ENCODE peak calls at places on chromosomes 4 and X, in seven cellular contexts. L is HL-60, V is left ventricle myocardium inferior, P is GM23248, X is OCI-LY7, H is PC-3, M is WERI-Rb-1. G is an unnamed sample.

GRCh38 chr4:74320559-74321118 is 12.4 kb downstream of the EPGN start:
- DNase-seq in L (peak), V (no peak), P (peak), X (peak), H (peak), M (peak), G (peak)

GRCh38 chrX:13721819-13722527 is 12.4 kb downstream of the TRAPPC2 start:
- DNase-seq in L (peak), V (no peak), P (peak), X (peak), H (peak), M (no peak), G (no peak)

GRCh38 chrX:7143076-7143475 is 4.4 kb upstream of the STS start:
- DNase-seq in L (no peak), V (no peak), P (no peak), X (no peak), H (peak), M (no peak), G (no peak)

GRCh38 chr4:140861359-140862181 is 105.4 kb upstream of the TBC1D9 start:
- DNase-seq in L (peak), V (no peak), P (peak), X (peak), H (peak), M (peak), G (peak)

GRCh38 chr4:67333663-67334062 is 211.6 kb downstream of the CENPC start:
- DNase-seq in L (no peak), V (no peak), P (no peak), X (no peak), H (no peak), M (no peak), G (no peak)

GRCh38 chr4:146132445-146132844 is 43.1 kb upstream of the LSM6 start:
- DNase-seq in L (no peak), V (no peak), P (peak), X (no peak), H (no peak), M (no peak), G (peak)

GRCh38 chrX:140866446-140866845 is 135.9 kb upstream of the SPANXB1 start:
- DNase-seq in L (no peak), V (no peak), P (peak), X (no peak), H (peak), M (no peak), G (no peak)

GRCh38 chrX:79117078-79117477 is 27.4 kb upstream of the GPR174 start:
- DNase-seq in L (no peak), V (no peak), P (no peak), X (no peak), H (no peak), M (no peak), G (no peak)

GRCh38 chr4:24890561-24890960 is 22.3 kb downstream of the CCDC149 start:
- DNase-seq in L (no peak), V (no peak), P (no peak), X (no peak), H (no peak), M (no peak), G (no peak)

GRCh38 chr4:154049457-154050181 is 260.7 kb upstream of the SFRP2 start:
- DNase-seq in L (peak), V (no peak), P (peak), X (peak), H (peak), M (peak), G (no peak)

GRCh38 chr4:159267023-159267939 is 164.4 kb downstream of the RAPGEF2 start:
- DNase-seq in L (no peak), V (no peak), P (peak), X (no peak), H (no peak), M (no peak), G (no peak)

GRCh38 chr4:127708985-127709384 is 21.2 kb upstream of the SLC25A31 start:
- DNase-seq in L (no peak), V (no peak), P (peak), X (no peak), H (peak), M (no peak), G (peak)

GRCh38 chr4:34731045-34731444 is 1513.3 kb downstream of the ARAP2 start:
- DNase-seq in L (no peak), V (no peak), P (no peak), X (no peak), H (no peak), M (no peak), G (no peak)

GRCh38 chr4:107862658-107863057 is 37.9 kb downstream of the SGMS2 start:
- DNase-seq in L (no peak), V (no peak), P (peak), X (no peak), H (peak), M (no peak), G (peak)

GRCh38 chr4:176778491-176778890 is 14.2 kb downstream of the VEGFC start:
- DNase-seq in L (no peak), V (no peak), P (peak), X (no peak), H (peak), M (no peak), G (peak)

GRCh38 chrX:107825698-107826285 is at the start of gene MID2:
- DNase-seq in L (no peak), V (peak), P (peak), X (no peak), H (peak), M (peak), G (peak)

GRCh38 chrX:17613979-17614572 is 123.2 kb upstream of the SCML1 start:
- DNase-seq in L (peak), V (no peak), P (no peak), X (no peak), H (peak), M (no peak), G (peak)

GRCh38 chr4:181520790-181521189 is 722.4 kb upstream of the TENM3 start:
- DNase-seq in L (no peak), V (no peak), P (no peak), X (no peak), H (no peak), M (no peak), G (no peak)

GRCh38 chr4:119040711-119041185 is 94.9 kb upstream of the MYOZ2 start:
- DNase-seq in L (no peak), V (no peak), P (peak), X (no peak), H (peak), M (no peak), G (no peak)

GRCh38 chrX:110915120-110915519 is 119.5 kb upstream of the CHRDL1 start:
- DNase-seq in L (no peak), V (no peak), P (peak), X (no peak), H (no peak), M (no peak), G (peak)

GRCh38 chrX:139642241-139642927 is 65.6 kb downstream of the MCF2 start:
- DNase-seq in L (no peak), V (no peak), P (peak), X (no peak), H (no peak), M (peak), G (no peak)

GRCh38 chrX:114519524-114519923 is 64.4 kb upstream of the HTR2C start:
- DNase-seq in L (no peak), V (no peak), P (no peak), X (no peak), H (no peak), M (no peak), G (no peak)

GRCh38 chr4:168569909-168570276 is 73.0 kb downstream of the PALLD start:
- DNase-seq in L (no peak), V (no peak), P (peak), X (no peak), H (peak), M (no peak), G (no peak)

GRCh38 chr4:139535852-139536234 is 20.2 kb downstream of the SETD7 start:
- DNase-seq in L (no peak), V (no peak), P (no peak), X (no peak), H (no peak), M (no peak), G (no peak)

GRCh38 chr4:112647785-112648184 is 10.8 kb downstream of the LARP7 start:
- DNase-seq in L (no peak), V (no peak), P (peak), X (no peak), H (no peak), M (no peak), G (no peak)

GRCh38 chr4:7430965-7431695 is 3.6 kb downstream of the PSAPL1 start:
- DNase-seq in L (no peak), V (no peak), P (no peak), X (no peak), H (no peak), M (peak), G (no peak)

GRCh38 chr4:122632396-122633143 is 11.7 kb upstream of the IL21 start:
- DNase-seq in L (no peak), V (no peak), P (no peak), X (no peak), H (no peak), M (no peak), G (no peak)

GRCh38 chrX:19177710-19178109 is 55.4 kb upstream of the ADGRG2 start:
- DNase-seq in L (no peak), V (no peak), P (no peak), X (no peak), H (no peak), M (no peak), G (no peak)

GRCh38 chrX:130395341-130395740 is 6.4 kb upstream of the RBMX2 start:
- DNase-seq in L (no peak), V (no peak), P (no peak), X (no peak), H (no peak), M (no peak), G (no peak)

GRCh38 chr4:8438743-8439142 is 1.8 kb downstream of the ACOX3 start:
- DNase-seq in L (no peak), V (no peak), P (no peak), X (no peak), H (no peak), M (no peak), G (no peak)

GRCh38 chrX:65744965-65745364 is 77.5 kb downstream of the MSN start:
- DNase-seq in L (no peak), V (no peak), P (peak), X (no peak), H (peak), M (no peak), G (no peak)

GRCh38 chr4:152734699-152735050 is 44.9 kb downstream of the TIGD4 start:
- DNase-seq in L (no peak), V (no peak), P (no peak), X (no peak), H (no peak), M (no peak), G (no peak)

GRCh38 chr4:2745981-2746806 is 9.9 kb downstream of the TNIP2 start:
- DNase-seq in L (no peak), V (peak), P (peak), X (peak), H (peak), M (no peak), G (peak)

GRCh38 chr4:88599714-88600113 is 7.4 kb downstream of the HERC3 start:
- DNase-seq in L (no peak), V (no peak), P (no peak), X (no peak), H (no peak), M (no peak), G (no peak)
- H3K27ac ChIP-seq in L (no peak), V (peak), P (peak), X (no peak), H (peak), M (no peak), G (no peak)

GRCh38 chr4:185805979-185806378 is 6.0 kb downstream of the SORBS2 start:
- DNase-seq in L (no peak), V (no peak), P (no peak), X (no peak), H (no peak), M (no peak), G (no peak)

GRCh38 chr4:185811509-185812364 is at the start of gene SORBS2:
- DNase-seq in L (no peak), V (no peak), P (peak), X (peak), H (peak), M (peak), G (peak)

GRCh38 chr4:185809517-185810071 is 2.4 kb downstream of the SORBS2 start:
- DNase-seq in L (no peak), V (no peak), P (no peak), X (peak), H (no peak), M (no peak), G (no peak)

GRCh38 chr4:185813133-185813532 is 1.1 kb upstream of the SORBS2 start:
- DNase-seq in L (no peak), V (no peak), P (no peak), X (no peak), H (no peak), M (no peak), G (no peak)

DNA sequence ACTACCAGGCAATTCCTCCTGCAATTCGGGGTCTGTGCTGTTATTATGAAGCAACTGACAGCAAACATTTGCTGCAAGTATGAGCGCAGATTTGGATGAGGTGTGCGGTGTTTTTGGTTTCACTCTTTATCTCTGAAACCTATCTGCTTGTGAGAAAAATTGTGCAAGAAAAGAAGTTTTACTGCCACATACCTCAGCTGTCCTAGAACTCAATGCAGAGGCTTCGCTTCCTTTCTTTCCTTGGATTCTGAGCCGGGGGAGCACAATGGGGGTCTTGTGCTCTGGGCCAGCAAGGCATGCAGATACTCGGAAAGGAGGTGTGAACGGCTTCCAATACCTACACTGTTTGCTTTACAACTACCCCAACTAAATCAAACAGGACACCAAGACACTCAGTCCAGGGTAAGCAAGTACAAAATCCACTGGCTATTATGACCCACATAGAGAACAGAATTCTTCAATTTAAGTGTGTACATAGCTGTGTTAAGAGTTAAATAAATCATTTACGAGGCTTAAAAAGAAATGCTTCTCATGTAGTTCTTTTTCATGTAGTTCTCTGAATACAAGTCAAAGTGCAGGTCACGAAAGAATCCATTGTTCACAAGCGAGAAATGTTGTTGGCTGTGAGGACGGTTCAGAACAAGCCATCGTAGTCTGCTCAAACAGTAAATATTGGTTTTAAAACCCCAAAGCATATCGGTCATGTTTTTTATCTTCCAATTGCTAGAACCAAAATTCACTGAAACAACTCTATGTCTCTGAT is 1.1 kb downstream of the SORBS2 start:
- DNase-seq in L (no peak), V (no peak), P (no peak), X (peak), H (peak), M (no peak), G (no peak)
- H3K27ac ChIP-seq in L (no peak), V (peak), P (no peak), X (peak), H (no peak), M (peak), G (no peak)

GRCh38 chr4:174402470-174403176 is 118.9 kb downstream of the CEP44 start:
- DNase-seq in L (no peak), V (no peak), P (peak), X (no peak), H (peak), M (peak), G (no peak)

GRCh38 chr4:174405923-174406322 is 116.4 kb downstream of the HPGD start:
- DNase-seq in L (no peak), V (no peak), P (no peak), X (no peak), H (peak), M (no peak), G (no peak)

GRCh38 chr4:174401471-174402130 is 117.9 kb downstream of the CEP44 start:
- DNase-seq in L (no peak), V (no peak), P (no peak), X (no peak), H (peak), M (no peak), G (no peak)

GRCh38 chr4:174404677-174405076 is 117.6 kb downstream of the HPGD start:
- DNase-seq in L (no peak), V (no peak), P (no peak), X (no peak), H (no peak), M (no peak), G (no peak)

GRCh38 chr4:174403177-174403543 is 119.1 kb downstream of the HPGD start:
- DNase-seq in L (no peak), V (no peak), P (no peak), X (no peak), H (no peak), M (no peak), G (no peak)
- H3K27ac ChIP-seq in L (no peak), V (no peak), P (no peak), X (no peak), H (peak), M (no peak), G (no peak)

GRCh38 chr4:13543648-13544555 is at the start of gene NKX3-2:
- DNase-seq in L (no peak), V (no peak), P (peak), X (no peak), H (peak), M (no peak), G (no peak)
- H3K27ac ChIP-seq in L (no peak), V (no peak), P (no peak), X (no peak), H (no peak), M (peak), G (no peak)